ENCODE peak calls at places on chromosomes 11 and 22, in eight cellular contexts. One of them, this sample, is unnamed.

GRCh38 chr11:61904539-61905048 is 12.8 kb downstream of the RAB3IL1 start:
- DNase-seq in mesenchymal stem cell: no peak
- DNase-seq in hypothalamus: no peak
- DNase-seq in GM23248: no peak
- DNase-seq in stimulated activated CD4-positive, alpha-beta T cell treated with anti-CD3 and anti-CD28 coated beads, Interleukin-4, amount 100 ng/mL, for 1 hour: no peak
- DNase-seq in activated T-helper 1 cell treated with anti-CD3 and anti-CD28 coated beads, Interleukin-12 subunit alpha, Interleukin-12 subunit beta, Interleukin-2, Interleukin-4 antibody, amounts not matched to agents 30 ng/mL and 10 ng/mL and 1 ng/mL, durations not matched to agents 14 hours and 24 hours and 36 hours: no peak
- DNase-seq in sciatic nerve: no peak
- DNase-seq in kidney: peak
- DNase-seq in this sample: no peak

GRCh38 chr11:116086426-116086825 is 582.2 kb upstream of the CADM1 start:
- DNase-seq in activated T-helper 1 cell treated with anti-CD3 and anti-CD28 coated beads, Interleukin-12 subunit alpha, Interleukin-12 subunit beta, Interleukin-2, Interleukin-4 antibody, amounts not matched to agents 30 ng/mL and 10 ng/mL and 1 ng/mL, durations not matched to agents 14 hours and 24 hours and 36 hours: no peak
- DNase-seq in sciatic nerve: no peak
- DNase-seq in mesenchymal stem cell: no peak
- DNase-seq in GM23248: no peak
- DNase-seq in stimulated activated CD4-positive, alpha-beta T cell treated with anti-CD3 and anti-CD28 coated beads, Interleukin-4, amount 100 ng/mL, for 1 hour: no peak
- DNase-seq in hypothalamus: no peak
- DNase-seq in kidney: no peak
- DNase-seq in this sample: no peak

GRCh38 chr11:104091281-104092071 is 55.0 kb downstream of the DDI1 start:
- DNase-seq in hypothalamus: no peak
- DNase-seq in kidney: no peak
- DNase-seq in stimulated activated CD4-positive, alpha-beta T cell treated with anti-CD3 and anti-CD28 coated beads, Interleukin-4, amount 100 ng/mL, for 1 hour: no peak
- DNase-seq in GM23248: no peak
- DNase-seq in sciatic nerve: no peak
- DNase-seq in mesenchymal stem cell: no peak
- DNase-seq in activated T-helper 1 cell treated with anti-CD3 and anti-CD28 coated beads, Interleukin-12 subunit alpha, Interleukin-12 subunit beta, Interleukin-2, Interleukin-4 antibody, amounts not matched to agents 30 ng/mL and 10 ng/mL and 1 ng/mL, durations not matched to agents 14 hours and 24 hours and 36 hours: no peak
- DNase-seq in this sample: no peak

GRCh38 chr22:22076937-22077703 is 94.5 kb upstream of the TOP3B start:
- DNase-seq in activated T-helper 1 cell treated with anti-CD3 and anti-CD28 coated beads, Interleukin-12 subunit alpha, Interleukin-12 subunit beta, Interleukin-2, Interleukin-4 antibody, amounts not matched to agents 30 ng/mL and 10 ng/mL and 1 ng/mL, durations not matched to agents 14 hours and 24 hours and 36 hours: no peak
- DNase-seq in kidney: no peak
- DNase-seq in mesenchymal stem cell: no peak
- DNase-seq in GM23248: peak
- DNase-seq in hypothalamus: no peak
- DNase-seq in sciatic nerve: no peak
- DNase-seq in stimulated activated CD4-positive, alpha-beta T cell treated with anti-CD3 and anti-CD28 coated beads, Interleukin-4, amount 100 ng/mL, for 1 hour: no peak
- DNase-seq in this sample: no peak

GRCh38 chr22:27723150-27723549 is 78.4 kb downstream of the MN1 start:
- DNase-seq in activated T-helper 1 cell treated with anti-CD3 and anti-CD28 coated beads, Interleukin-12 subunit alpha, Interleukin-12 subunit beta, Interleukin-2, Interleukin-4 antibody, amounts not matched to agents 30 ng/mL and 10 ng/mL and 1 ng/mL, durations not matched to agents 14 hours and 24 hours and 36 hours: no peak
- DNase-seq in GM23248: peak
- DNase-seq in hypothalamus: no peak
- DNase-seq in kidney: no peak
- DNase-seq in mesenchymal stem cell: no peak
- DNase-seq in stimulated activated CD4-positive, alpha-beta T cell treated with anti-CD3 and anti-CD28 coated beads, Interleukin-4, amount 100 ng/mL, for 1 hour: no peak
- DNase-seq in sciatic nerve: no peak
- DNase-seq in this sample: no peak

GRCh38 chr11:82267186-82267585 is 466.5 kb downstream of the FAM181B start:
- DNase-seq in activated T-helper 1 cell treated with anti-CD3 and anti-CD28 coated beads, Interleukin-12 subunit alpha, Interleukin-12 subunit beta, Interleukin-2, Interleukin-4 antibody, amounts not matched to agents 30 ng/mL and 10 ng/mL and 1 ng/mL, durations not matched to agents 14 hours and 24 hours and 36 hours: no peak
- DNase-seq in hypothalamus: no peak
- DNase-seq in mesenchymal stem cell: no peak
- DNase-seq in sciatic nerve: no peak
- DNase-seq in GM23248: no peak
- DNase-seq in kidney: no peak
- DNase-seq in stimulated activated CD4-positive, alpha-beta T cell treated with anti-CD3 and anti-CD28 coated beads, Interleukin-4, amount 100 ng/mL, for 1 hour: no peak
- DNase-seq in this sample: no peak

GRCh38 chr11:60396382-60396781 is at the start of gene MS4A14:
- DNase-seq in sciatic nerve: no peak
- DNase-seq in GM23248: no peak
- DNase-seq in activated T-helper 1 cell treated with anti-CD3 and anti-CD28 coated beads, Interleukin-12 subunit alpha, Interleukin-12 subunit beta, Interleukin-2, Interleukin-4 antibody, amounts not matched to agents 30 ng/mL and 10 ng/mL and 1 ng/mL, durations not matched to agents 14 hours and 24 hours and 36 hours: no peak
- DNase-seq in mesenchymal stem cell: no peak
- DNase-seq in hypothalamus: no peak
- DNase-seq in kidney: no peak
- DNase-seq in stimulated activated CD4-positive, alpha-beta T cell treated with anti-CD3 and anti-CD28 coated beads, Interleukin-4, amount 100 ng/mL, for 1 hour: no peak
- DNase-seq in this sample: no peak

GRCh38 chr11:16169946-16170345 is 186.4 kb downstream of the SOX6 start:
- DNase-seq in mesenchymal stem cell: no peak
- DNase-seq in hypothalamus: no peak
- DNase-seq in kidney: no peak
- DNase-seq in stimulated activated CD4-positive, alpha-beta T cell treated with anti-CD3 and anti-CD28 coated beads, Interleukin-4, amount 100 ng/mL, for 1 hour: no peak
- DNase-seq in GM23248: peak
- DNase-seq in sciatic nerve: no peak
- DNase-seq in activated T-helper 1 cell treated with anti-CD3 and anti-CD28 coated beads, Interleukin-12 subunit alpha, Interleukin-12 subunit beta, Interleukin-2, Interleukin-4 antibody, amounts not matched to agents 30 ng/mL and 10 ng/mL and 1 ng/mL, durations not matched to agents 14 hours and 24 hours and 36 hours: no peak
- DNase-seq in this sample: no peak

GRCh38 chr22:22201185-22201924 is 43.2 kb upstream of the VPREB1 start:
- DNase-seq in kidney: no peak
- DNase-seq in mesenchymal stem cell: peak
- DNase-seq in GM23248: peak
- DNase-seq in sciatic nerve: no peak
- DNase-seq in activated T-helper 1 cell treated with anti-CD3 and anti-CD28 coated beads, Interleukin-12 subunit alpha, Interleukin-12 subunit beta, Interleukin-2, Interleukin-4 antibody, amounts not matched to agents 30 ng/mL and 10 ng/mL and 1 ng/mL, durations not matched to agents 14 hours and 24 hours and 36 hours: peak
- DNase-seq in hypothalamus: no peak
- DNase-seq in stimulated activated CD4-positive, alpha-beta T cell treated with anti-CD3 and anti-CD28 coated beads, Interleukin-4, amount 100 ng/mL, for 1 hour: no peak
- DNase-seq in this sample: no peak

GRCh38 chr22:27715078-27715477 is 86.5 kb downstream of the MN1 start:
- DNase-seq in mesenchymal stem cell: no peak
- DNase-seq in GM23248: no peak
- DNase-seq in stimulated activated CD4-positive, alpha-beta T cell treated with anti-CD3 and anti-CD28 coated beads, Interleukin-4, amount 100 ng/mL, for 1 hour: no peak
- DNase-seq in kidney: no peak
- DNase-seq in sciatic nerve: no peak
- DNase-seq in hypothalamus: peak
- DNase-seq in activated T-helper 1 cell treated with anti-CD3 and anti-CD28 coated beads, Interleukin-12 subunit alpha, Interleukin-12 subunit beta, Interleukin-2, Interleukin-4 antibody, amounts not matched to agents 30 ng/mL and 10 ng/mL and 1 ng/mL, durations not matched to agents 14 hours and 24 hours and 36 hours: no peak
- DNase-seq in this sample: no peak

GRCh38 chr11:61730222-61730994 is 22.0 kb upstream of the MYRF start:
- DNase-seq in GM23248: no peak
- DNase-seq in mesenchymal stem cell: no peak
- DNase-seq in sciatic nerve: no peak
- DNase-seq in hypothalamus: no peak
- DNase-seq in activated T-helper 1 cell treated with anti-CD3 and anti-CD28 coated beads, Interleukin-12 subunit alpha, Interleukin-12 subunit beta, Interleukin-2, Interleukin-4 antibody, amounts not matched to agents 30 ng/mL and 10 ng/mL and 1 ng/mL, durations not matched to agents 14 hours and 24 hours and 36 hours: no peak
- DNase-seq in stimulated activated CD4-positive, alpha-beta T cell treated with anti-CD3 and anti-CD28 coated beads, Interleukin-4, amount 100 ng/mL, for 1 hour: no peak
- DNase-seq in kidney: peak
- DNase-seq in this sample: no peak

GRCh38 chr11:112288021-112288420 is 27.4 kb upstream of the PLET1 start:
- DNase-seq in GM23248: no peak
- DNase-seq in kidney: no peak
- DNase-seq in hypothalamus: no peak
- DNase-seq in activated T-helper 1 cell treated with anti-CD3 and anti-CD28 coated beads, Interleukin-12 subunit alpha, Interleukin-12 subunit beta, Interleukin-2, Interleukin-4 antibody, amounts not matched to agents 30 ng/mL and 10 ng/mL and 1 ng/mL, durations not matched to agents 14 hours and 24 hours and 36 hours: no peak
- DNase-seq in mesenchymal stem cell: no peak
- DNase-seq in stimulated activated CD4-positive, alpha-beta T cell treated with anti-CD3 and anti-CD28 coated beads, Interleukin-4, amount 100 ng/mL, for 1 hour: no peak
- DNase-seq in sciatic nerve: no peak
- DNase-seq in this sample: no peak

GRCh38 chr11:120431633-120432032 is 79.9 kb upstream of the GRIK4 start:
- DNase-seq in sciatic nerve: no peak
- DNase-seq in hypothalamus: no peak
- DNase-seq in stimulated activated CD4-positive, alpha-beta T cell treated with anti-CD3 and anti-CD28 coated beads, Interleukin-4, amount 100 ng/mL, for 1 hour: no peak
- DNase-seq in activated T-helper 1 cell treated with anti-CD3 and anti-CD28 coated beads, Interleukin-12 subunit alpha, Interleukin-12 subunit beta, Interleukin-2, Interleukin-4 antibody, amounts not matched to agents 30 ng/mL and 10 ng/mL and 1 ng/mL, durations not matched to agents 14 hours and 24 hours and 36 hours: no peak
- DNase-seq in mesenchymal stem cell: peak
- DNase-seq in GM23248: peak
- DNase-seq in kidney: no peak
- DNase-seq in this sample: no peak

GRCh38 chr11:46066335-46066734 is 54.9 kb downstream of the PHF21A start:
- DNase-seq in sciatic nerve: no peak
- DNase-seq in kidney: no peak
- DNase-seq in hypothalamus: no peak
- DNase-seq in stimulated activated CD4-positive, alpha-beta T cell treated with anti-CD3 and anti-CD28 coated beads, Interleukin-4, amount 100 ng/mL, for 1 hour: no peak
- DNase-seq in GM23248: no peak
- DNase-seq in activated T-helper 1 cell treated with anti-CD3 and anti-CD28 coated beads, Interleukin-12 subunit alpha, Interleukin-12 subunit beta, Interleukin-2, Interleukin-4 antibody, amounts not matched to agents 30 ng/mL and 10 ng/mL and 1 ng/mL, durations not matched to agents 14 hours and 24 hours and 36 hours: no peak
- DNase-seq in mesenchymal stem cell: no peak
- DNase-seq in this sample: no peak

GRCh38 chr11:83157755-83158473 is 983 bp downstream of the PCF11 start:
- DNase-seq in activated T-helper 1 cell treated with anti-CD3 and anti-CD28 coated beads, Interleukin-12 subunit alpha, Interleukin-12 subunit beta, Interleukin-2, Interleukin-4 antibody, amounts not matched to agents 30 ng/mL and 10 ng/mL and 1 ng/mL, durations not matched to agents 14 hours and 24 hours and 36 hours: peak
- DNase-seq in GM23248: peak
- DNase-seq in mesenchymal stem cell: peak
- DNase-seq in sciatic nerve: peak
- DNase-seq in kidney: peak
- DNase-seq in stimulated activated CD4-positive, alpha-beta T cell treated with anti-CD3 and anti-CD28 coated beads, Interleukin-4, amount 100 ng/mL, for 1 hour: peak
- DNase-seq in hypothalamus: peak
- DNase-seq in this sample: peak

GRCh38 chr22:27217154-27217553 is 559.8 kb downstream of the MIAT start:
- DNase-seq in mesenchymal stem cell: peak
- DNase-seq in hypothalamus: no peak
- DNase-seq in activated T-helper 1 cell treated with anti-CD3 and anti-CD28 coated beads, Interleukin-12 subunit alpha, Interleukin-12 subunit beta, Interleukin-2, Interleukin-4 antibody, amounts not matched to agents 30 ng/mL and 10 ng/mL and 1 ng/mL, durations not matched to agents 14 hours and 24 hours and 36 hours: no peak
- DNase-seq in stimulated activated CD4-positive, alpha-beta T cell treated with anti-CD3 and anti-CD28 coated beads, Interleukin-4, amount 100 ng/mL, for 1 hour: no peak
- DNase-seq in sciatic nerve: no peak
- DNase-seq in GM23248: no peak
- DNase-seq in kidney: no peak
- DNase-seq in this sample: no peak

GRCh38 chr11:93197383-93198220 is at the start of gene SLC36A4:
- DNase-seq in kidney: peak
- DNase-seq in stimulated activated CD4-positive, alpha-beta T cell treated with anti-CD3 and anti-CD28 coated beads, Interleukin-4, amount 100 ng/mL, for 1 hour: peak
- DNase-seq in activated T-helper 1 cell treated with anti-CD3 and anti-CD28 coated beads, Interleukin-12 subunit alpha, Interleukin-12 subunit beta, Interleukin-2, Interleukin-4 antibody, amounts not matched to agents 30 ng/mL and 10 ng/mL and 1 ng/mL, durations not matched to agents 14 hours and 24 hours and 36 hours: peak
- DNase-seq in sciatic nerve: peak
- DNase-seq in mesenchymal stem cell: peak
- DNase-seq in GM23248: peak
- DNase-seq in hypothalamus: peak
- DNase-seq in this sample: peak

GRCh38 chr22:17035246-17035645 is 27.2 kb upstream of the GAB4 start:
- DNase-seq in hypothalamus: no peak
- DNase-seq in sciatic nerve: no peak
- DNase-seq in activated T-helper 1 cell treated with anti-CD3 and anti-CD28 coated beads, Interleukin-12 subunit alpha, Interleukin-12 subunit beta, Interleukin-2, Interleukin-4 antibody, amounts not matched to agents 30 ng/mL and 10 ng/mL and 1 ng/mL, durations not matched to agents 14 hours and 24 hours and 36 hours: no peak
- DNase-seq in stimulated activated CD4-positive, alpha-beta T cell treated with anti-CD3 and anti-CD28 coated beads, Interleukin-4, amount 100 ng/mL, for 1 hour: no peak
- DNase-seq in kidney: no peak
- DNase-seq in mesenchymal stem cell: no peak
- DNase-seq in GM23248: no peak
- DNase-seq in this sample: no peak

GRCh38 chr11:129102756-129103155 is 89.4 kb downstream of the ARHGAP32 start:
- DNase-seq in stimulated activated CD4-positive, alpha-beta T cell treated with anti-CD3 and anti-CD28 coated beads, Interleukin-4, amount 100 ng/mL, for 1 hour: no peak
- DNase-seq in activated T-helper 1 cell treated with anti-CD3 and anti-CD28 coated beads, Interleukin-12 subunit alpha, Interleukin-12 subunit beta, Interleukin-2, Interleukin-4 antibody, amounts not matched to agents 30 ng/mL and 10 ng/mL and 1 ng/mL, durations not matched to agents 14 hours and 24 hours and 36 hours: no peak
- DNase-seq in hypothalamus: no peak
- DNase-seq in sciatic nerve: no peak
- DNase-seq in kidney: no peak
- DNase-seq in GM23248: no peak
- DNase-seq in mesenchymal stem cell: no peak
- DNase-seq in this sample: no peak

GRCh38 chr11:122803306-122803705 is 35.0 kb upstream of the CRTAM start:
- DNase-seq in mesenchymal stem cell: peak
- DNase-seq in kidney: no peak
- DNase-seq in activated T-helper 1 cell treated with anti-CD3 and anti-CD28 coated beads, Interleukin-12 subunit alpha, Interleukin-12 subunit beta, Interleukin-2, Interleukin-4 antibody, amounts not matched to agents 30 ng/mL and 10 ng/mL and 1 ng/mL, durations not matched to agents 14 hours and 24 hours and 36 hours: no peak
- DNase-seq in hypothalamus: no peak
- DNase-seq in stimulated activated CD4-positive, alpha-beta T cell treated with anti-CD3 and anti-CD28 coated beads, Interleukin-4, amount 100 ng/mL, for 1 hour: no peak
- DNase-seq in GM23248: peak
- DNase-seq in sciatic nerve: no peak
- DNase-seq in this sample: no peak

GRCh38 chr11:70225629-70226582 is 22.8 kb downstream of the FADD start:
- DNase-seq in GM23248: no peak
- DNase-seq in kidney: no peak
- DNase-seq in activated T-helper 1 cell treated with anti-CD3 and anti-CD28 coated beads, Interleukin-12 subunit alpha, Interleukin-12 subunit beta, Interleukin-2, Interleukin-4 antibody, amounts not matched to agents 30 ng/mL and 10 ng/mL and 1 ng/mL, durations not matched to agents 14 hours and 24 hours and 36 hours: no peak
- DNase-seq in mesenchymal stem cell: no peak
- DNase-seq in stimulated activated CD4-positive, alpha-beta T cell treated with anti-CD3 and anti-CD28 coated beads, Interleukin-4, amount 100 ng/mL, for 1 hour: no peak
- DNase-seq in hypothalamus: peak
- DNase-seq in sciatic nerve: no peak
- DNase-seq in this sample: no peak

GRCh38 chr11:2581931-2582435 is 117.8 kb downstream of the KCNQ1OT1 start:
- DNase-seq in activated T-helper 1 cell treated with anti-CD3 and anti-CD28 coated beads, Interleukin-12 subunit alpha, Interleukin-12 subunit beta, Interleukin-2, Interleukin-4 antibody, amounts not matched to agents 30 ng/mL and 10 ng/mL and 1 ng/mL, durations not matched to agents 14 hours and 24 hours and 36 hours: no peak
- DNase-seq in GM23248: no peak
- DNase-seq in kidney: peak
- DNase-seq in stimulated activated CD4-positive, alpha-beta T cell treated with anti-CD3 and anti-CD28 coated beads, Interleukin-4, amount 100 ng/mL, for 1 hour: peak
- DNase-seq in sciatic nerve: peak
- DNase-seq in hypothalamus: no peak
- DNase-seq in mesenchymal stem cell: no peak
- DNase-seq in this sample: no peak

GRCh38 chr11:35126000-35126878 is 12.7 kb upstream of the CD44 start:
- DNase-seq in sciatic nerve: no peak
- DNase-seq in mesenchymal stem cell: no peak
- DNase-seq in GM23248: peak
- DNase-seq in hypothalamus: no peak
- DNase-seq in kidney: no peak
- DNase-seq in activated T-helper 1 cell treated with anti-CD3 and anti-CD28 coated beads, Interleukin-12 subunit alpha, Interleukin-12 subunit beta, Interleukin-2, Interleukin-4 antibody, amounts not matched to agents 30 ng/mL and 10 ng/mL and 1 ng/mL, durations not matched to agents 14 hours and 24 hours and 36 hours: no peak
- DNase-seq in stimulated activated CD4-positive, alpha-beta T cell treated with anti-CD3 and anti-CD28 coated beads, Interleukin-4, amount 100 ng/mL, for 1 hour: peak
- DNase-seq in this sample: no peak

This sample was measured in immature natural killer cell.